ENCODE peak calls at places on chromosomes 12 and 14, in nine cellular contexts. R is RWPE1, S is thyroid gland, U is spleen, H is fibroblast of pulmonary artery, J is HCT116, G is psoas muscle, T is AG04449, Z is GM13977. O is an unnamed sample.

GRCh38 chr12:44497044-44497443 is 379.1 kb downstream of the NELL2 start:
- DNase-seq in R (no peak), S (no peak), U (no peak), H (no peak), J (no peak), G (no peak), T (no peak), Z (no peak), O (no peak)

GRCh38 chr12:80580254-80580653 is 127.2 kb upstream of the MYF6 start:
- DNase-seq in R (peak; percentile 61), S (no peak), U (no peak), H (peak; percentile 76), J (no peak), G (no peak), T (peak; percentile 85), Z (no peak), O (no peak)

GRCh38 chr12:95620171-95620570 is 68.9 kb upstream of the USP44 start:
- DNase-seq in R (no peak), S (no peak), U (no peak), H (no peak), J (no peak), G (no peak), T (no peak), Z (no peak), O (no peak)

GRCh38 chr14:106872619-106873446 is 1346.5 kb downstream of the TMEM121 start:
- DNase-seq in R (peak; percentile 74), S (peak; percentile 10), U (peak; percentile 94), H (no peak), J (no peak), G (peak; percentile 67), T (no peak), Z (peak; percentile 54), O (no peak)

GRCh38 chr14:78152246-78153068 is 17.7 kb upstream of the NRXN3 start:
- DNase-seq in R (no peak), S (no peak), U (no peak), H (no peak), J (no peak), G (no peak), T (no peak), Z (no peak), O (no peak)

GRCh38 chr12:41142376-41142775 is 45.7 kb upstream of the PDZRN4 start:
- DNase-seq in R (no peak), S (no peak), U (no peak), H (no peak), J (no peak), G (no peak), T (no peak), Z (no peak), O (no peak)

GRCh38 chr12:103955811-103956514 is 9.7 kb upstream of the TDG start:
- DNase-seq in R (no peak), S (no peak), U (no peak), H (no peak), J (no peak), G (no peak), T (no peak), Z (no peak), O (no peak)

GRCh38 chr14:35333797-35334743 is 41.9 kb downstream of the PSMA6 start:
- DNase-seq in R (no peak), S (no peak), U (no peak), H (no peak), J (no peak), G (no peak), T (no peak), Z (peak; percentile 21), O (no peak)

GRCh38 chr12:30997685-30998440 is 71.3 kb downstream of the TSPAN11 start:
- DNase-seq in R (no peak), S (no peak), U (no peak), H (no peak), J (no peak), G (peak; percentile 26), T (no peak), Z (no peak), O (no peak)

GRCh38 chr12:80937391-80938238 is at the start of gene LIN7A:
- DNase-seq in R (no peak), S (peak; percentile 65), U (peak; percentile 78), H (peak; percentile 15), J (no peak), G (peak; percentile 73), T (no peak), Z (peak; percentile 60), O (no peak)

DNA sequence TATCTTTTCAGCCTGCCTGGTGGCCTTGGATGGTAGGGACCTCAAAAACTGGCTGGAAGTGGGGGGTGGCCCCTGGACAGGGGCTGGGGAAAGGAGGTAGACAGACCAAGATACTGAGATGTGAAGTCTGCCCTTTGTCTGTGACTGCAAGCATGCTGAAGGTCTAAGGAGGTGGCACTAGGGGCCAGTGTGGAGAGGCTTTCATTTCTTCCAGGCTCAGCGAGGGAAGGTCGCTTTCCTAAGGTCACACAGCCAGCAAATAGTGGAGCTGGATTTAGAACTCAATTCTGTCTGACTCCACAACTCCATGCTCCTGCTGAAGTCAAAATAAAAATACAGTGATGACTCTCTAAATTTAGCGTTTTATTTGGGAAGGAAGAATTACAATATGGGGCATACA is 11.3 kb upstream of the PLBD2 start:
- DNase-seq in R (no peak), S (no peak), U (no peak), H (no peak), J (no peak), G (no peak), T (no peak), Z (no peak), O (no peak)
- TF ChIP-seq CTCF in R (no peak), S (no peak), U (no peak), H (no peak), J (peak; percentile 17), G (no peak), T (no peak), Z (no peak), O (no peak)

DNA sequence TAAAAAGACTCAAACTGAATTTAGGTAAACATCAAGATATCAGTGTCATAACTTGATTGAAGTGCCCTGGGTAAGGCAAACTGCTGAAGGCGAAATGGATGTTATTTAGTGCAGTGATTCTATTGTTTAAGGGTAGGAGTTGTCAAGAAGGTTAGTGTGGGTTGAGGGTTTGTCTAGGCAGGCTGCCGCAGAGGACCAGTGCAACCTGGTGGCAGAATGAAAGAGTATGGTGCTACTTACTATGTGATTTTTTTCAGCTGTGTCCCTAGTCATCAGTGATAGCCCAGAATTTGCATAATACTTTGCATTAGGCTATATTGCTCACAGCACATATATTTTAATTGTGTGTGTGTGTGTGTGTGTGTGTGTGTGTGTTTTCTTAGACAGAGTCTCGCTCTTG is 1127.0 kb downstream of the GALC start:
- DNase-seq in R (no peak), S (no peak), U (no peak), H (peak; percentile 2), J (no peak), G (no peak), T (no peak), Z (no peak), O (no peak)
- TF ChIP-seq CTCF in R (no peak), S (no peak), U (no peak), H (no peak), J (no peak), G (no peak), T (no peak), Z (no peak), O (no peak)

GRCh38 chr12:132921685-132922084 is 34.3 kb upstream of the CHFR start:
- DNase-seq in R (no peak), S (no peak), U (no peak), H (no peak), J (peak; percentile 4), G (no peak), T (no peak), Z (no peak), O (no peak)
- TF ChIP-seq CTCF in R (no peak), S (no peak), U (no peak), H (no peak), J (peak; percentile 52), G (no peak), T (no peak), Z (no peak), O (peak; percentile 36)

GRCh38 chr12:21962821-21963220 is 21.6 kb upstream of the ABCC9 start:
- DNase-seq in R (no peak), S (no peak), U (no peak), H (no peak), J (no peak), G (no peak), T (no peak), Z (no peak), O (no peak)

GRCh38 chr12:21962236-21962635 is 21.0 kb upstream of the ABCC9 start:
- DNase-seq in R (no peak), S (no peak), U (no peak), H (no peak), J (no peak), G (no peak), T (no peak), Z (no peak), O (no peak)
- TF ChIP-seq CTCF in R (no peak), S (no peak), U (no peak), H (no peak), J (no peak), G (no peak), T (no peak), Z (no peak), O (no peak)

GRCh38 chr14:100653409-100653808 is 66.2 kb upstream of the BEGAIN start:
- DNase-seq in R (no peak), S (no peak), U (no peak), H (no peak), J (no peak), G (no peak), T (no peak), Z (peak; percentile 57), O (no peak)
- TF ChIP-seq CTCF in R (peak; percentile 17), S (no peak), U (peak; percentile 6), H (peak; percentile 49), J (peak; percentile 72), G (peak; percentile 21), T (peak; percentile 45), Z (peak; percentile 57), O (peak; percentile 75)

GRCh38 chr14:58367296-58367695 is 28.4 kb upstream of the TOMM20L start:
- DNase-seq in R (no peak), S (no peak), U (no peak), H (peak; percentile 4), J (no peak), G (no peak), T (no peak), Z (no peak), O (no peak)

GRCh38 chr14:58368951-58369350 is 26.8 kb upstream of the TOMM20L start:
- DNase-seq in R (no peak), S (no peak), U (no peak), H (peak; percentile 58), J (no peak), G (no peak), T (no peak), Z (no peak), O (no peak)
- TF ChIP-seq CTCF in R (no peak), S (no peak), U (no peak), H (no peak), J (no peak), G (no peak), T (no peak), Z (no peak), O (no peak)